ENCODE peak calls at places on chromosomes 3 and 15, in seven cellular contexts. G, T, V, F, P, E and R are unnamed samples.
A peak's percentile ranks its signal among the peaks of the same experiment; 100 is the strongest.

GRCh38 chr3:129038121-129038855 is 22.3 kb upstream of the GP9 start:
- DNase-seq in G (no peak), T (no peak), V (no peak), F (peak; percentile 31), P (no peak), E (no peak), R (no peak)

GRCh38 chr15:70955151-70955550 is 62.5 kb downstream of the LRRC49 start:
- DNase-seq in G (no peak), T (peak; percentile 58), V (no peak), F (no peak), P (peak; percentile 15), E (no peak), R (no peak)

GRCh38 chr3:127851899-127852298 is 29.6 kb upstream of the MGLL start:
- DNase-seq in G (no peak), T (no peak), V (no peak), F (no peak), P (no peak), E (no peak), R (no peak)

GRCh38 chr3:119360736-119361462 is 66.7 kb downstream of the ARHGAP31 start:
- DNase-seq in G (no peak), T (no peak), V (no peak), F (no peak), P (no peak), E (no peak), R (no peak)

GRCh38 chr15:88805031-88805780 is 2.0 kb downstream of the ACAN start:
- DNase-seq in G (no peak), T (no peak), V (no peak), F (peak; percentile 14), P (no peak), E (no peak), R (no peak)

GRCh38 chr3:48440590-48440958 is 517 bp downstream of the TMA7 start:
- DNase-seq in G (peak; percentile 20), T (no peak), V (no peak), F (no peak), P (peak; percentile 27), E (peak; percentile 19), R (no peak)

GRCh38 chr3:170690133-170690981 is 104.5 kb upstream of the SLC7A14 start:
- DNase-seq in G (peak; percentile 50), T (peak; percentile 59), V (peak; percentile 67), F (peak; percentile 50), P (peak; percentile 53), E (peak; percentile 41), R (peak; percentile 82)

GRCh38 chr15:90585863-90586262 is 56.1 kb downstream of the CRTC3 start:
- DNase-seq in G (no peak), T (peak; percentile 80), V (no peak), F (no peak), P (no peak), E (no peak), R (no peak)

GRCh38 chr3:171729452-171730334 is 80.6 kb downstream of the PLD1 start:
- DNase-seq in G (no peak), T (no peak), V (no peak), F (no peak), P (no peak), E (no peak), R (no peak)

GRCh38 chr3:178795349-178795748 is 259.1 kb downstream of the KCNMB2 start:
- DNase-seq in G (no peak), T (no peak), V (no peak), F (no peak), P (no peak), E (no peak), R (no peak)

GRCh38 chr3:161415506-161416231 is 44.4 kb upstream of the SPTSSB start:
- DNase-seq in G (no peak), T (peak; percentile 90), V (no peak), F (no peak), P (peak; percentile 63), E (no peak), R (no peak)

GRCh38 chr3:69749461-69749860 is 10.2 kb downstream of the MITF start:
- DNase-seq in G (no peak), T (no peak), V (no peak), F (no peak), P (no peak), E (no peak), R (no peak)

GRCh38 chr3:181009225-181009624 is 19.7 kb upstream of the DNAJC19 start:
- DNase-seq in G (peak; percentile 47), T (no peak), V (no peak), F (no peak), P (no peak), E (no peak), R (no peak)

GRCh38 chr3:184157206-184157605 is 2.0 kb downstream of the DVL3 start:
- DNase-seq in G (no peak), T (no peak), V (no peak), F (no peak), P (no peak), E (no peak), R (no peak)

GRCh38 chr3:193240850-193241706 is at the start of gene PLAAT1:
- DNase-seq in G (peak; percentile 35), T (peak; percentile 38), V (peak; percentile 83), F (no peak), P (peak; percentile 78), E (peak; percentile 84), R (peak; percentile 87)

GRCh38 chr15:40282870-40283614 is at the start of gene ANKRD63:
- DNase-seq in G (peak; percentile 46), T (no peak), V (peak; percentile 68), F (peak; percentile 80), P (no peak), E (peak; percentile 80), R (peak; percentile 62)

GRCh38 chr3:16055606-16056209 is 118.8 kb upstream of the GALNT15 start:
- DNase-seq in G (no peak), T (no peak), V (no peak), F (no peak), P (no peak), E (no peak), R (no peak)

GRCh38 chr15:99556010-99556409 is 9.8 kb upstream of the MEF2A start:
- DNase-seq in G (no peak), T (no peak), V (no peak), F (no peak), P (no peak), E (no peak), R (no peak)

GRCh38 chr3:47365213-47366153 is 15.3 kb upstream of the PTPN23 start:
- DNase-seq in G (no peak), T (peak; percentile 85), V (peak; percentile 23), F (no peak), P (no peak), E (no peak), R (no peak)

GRCh38 chr15:53296603-53297002 is 462.9 kb downstream of the WDR72 start:
- DNase-seq in G (no peak), T (no peak), V (no peak), F (no peak), P (no peak), E (no peak), R (no peak)

GRCh38 chr3:16254933-16255725 is 9.6 kb downstream of the DPH3 start:
- DNase-seq in G (no peak), T (no peak), V (no peak), F (no peak), P (no peak), E (no peak), R (no peak)

GRCh38 chr3:156614642-156615511 is 59.5 kb upstream of the TIPARP start:
- DNase-seq in G (no peak), T (peak; percentile 36), V (peak; percentile 67), F (no peak), P (peak; percentile 84), E (no peak), R (no peak)

GRCh38 chr3:69821133-69821532 is 81.9 kb downstream of the MITF start:
- DNase-seq in G (no peak), T (no peak), V (no peak), F (no peak), P (no peak), E (no peak), R (no peak)

GRCh38 chr3:33438284-33438668 is 1.9 kb downstream of the UBP1 start:
- DNase-seq in G (no peak), T (peak; percentile 68), V (peak; percentile 47), F (peak; percentile 52), P (peak; percentile 29), E (no peak), R (no peak)

GRCh38 chr3:152417181-152417580 is 148.5 kb downstream of the MBNL1 start:
- DNase-seq in G (no peak), T (peak; percentile 29), V (no peak), F (no peak), P (peak; percentile 60), E (no peak), R (no peak)

GRCh38 chr3:156522673-156523072 is 32.2 kb downstream of the SSR3 start:
- DNase-seq in G (no peak), T (no peak), V (peak; percentile 84), F (peak; percentile 88), P (no peak), E (no peak), R (no peak)

GRCh38 chr15:55970286-55970685 is 23.1 kb downstream of the NEDD4 start:
- DNase-seq in G (no peak), T (no peak), V (no peak), F (no peak), P (no peak), E (no peak), R (no peak)

GRCh38 chr3:194265505-194265892 is 85.6 kb downstream of the CPN2 start:
- DNase-seq in G (no peak), T (peak; percentile 96), V (no peak), F (no peak), P (peak; percentile 52), E (no peak), R (peak; percentile 95)

GRCh38 chr3:9747267-9747666 is 2.5 kb upstream of the OGG1 start:
- DNase-seq in G (no peak), T (peak; percentile 75), V (no peak), F (peak; percentile 68), P (peak; percentile 25), E (no peak), R (no peak)

GRCh38 chr3:171970301-171970788 is 69.0 kb upstream of the FNDC3B start:
- DNase-seq in G (no peak), T (peak; percentile 53), V (no peak), F (peak; percentile 48), P (no peak), E (peak; percentile 35), R (no peak)

GRCh38 chr3:17039579-17039978 is 154.8 kb downstream of the PLCL2 start:
- DNase-seq in G (no peak), T (peak; percentile 88), V (peak; percentile 39), F (peak; percentile 9), P (peak; percentile 98), E (no peak), R (no peak)

GRCh38 chr3:57158813-57159678 is 6.1 kb downstream of the IL17RD start:
- DNase-seq in G (no peak), T (no peak), V (peak; percentile 91), F (peak; percentile 62), P (peak; percentile 42), E (no peak), R (no peak)

GRCh38 chr15:77666296-77666660 is 33.6 kb upstream of the LINGO1 start:
- DNase-seq in G (no peak), T (no peak), V (no peak), F (no peak), P (no peak), E (no peak), R (no peak)

GRCh38 chr15:99210334-99210733 is 39.0 kb downstream of the TTC23 start:
- DNase-seq in G (no peak), T (no peak), V (no peak), F (no peak), P (no peak), E (no peak), R (no peak)

GRCh38 chr3:55826731-55827496 is 339.8 kb upstream of the WNT5A start:
- DNase-seq in G (no peak), T (peak; percentile 2), V (no peak), F (no peak), P (peak; percentile 36), E (no peak), R (no peak)

GRCh38 chr3:116020495-116020894 is 397.2 kb downstream of the GAP43 start:
- DNase-seq in G (no peak), T (peak; percentile 59), V (no peak), F (peak; percentile 11), P (peak; percentile 39), E (peak; percentile 15), R (no peak)